ENCODE peak calls at places on chromosomes 1 and 21, in eight cellular contexts. B is colonic mucosa, V is tibial nerve, D is prostate gland, C is neural progenitor cell, O is sigmoid colon, M is tibial artery, J is heart right ventricle. N is an unnamed sample.

GRCh38 chr1:173314656-173315055 is 107.5 kb upstream of the TNFSF4 start:
- DNase-seq in B (no peak), V (no peak), D (no peak), C (no peak), O (no peak), M (no peak), J (no peak), N (no peak)

GRCh38 chr1:225817611-225818061 is 7.7 kb downstream of the EPHX1 start:
- DNase-seq in B (peak), V (peak), D (peak), C (no peak), O (peak), M (peak), J (peak), N (no peak)

GRCh38 chr1:150164769-150165168 is 15.1 kb downstream of the PLEKHO1 start:
- DNase-seq in B (no peak), V (no peak), D (no peak), C (no peak), O (peak), M (peak), J (no peak), N (no peak)

GRCh38 chr1:45767035-45767434 is 16.6 kb upstream of the IPP start:
- DNase-seq in B (no peak), V (peak), D (no peak), C (no peak), O (no peak), M (no peak), J (no peak), N (no peak)

GRCh38 chr1:247482747-247483146 is 24.8 kb upstream of the OR2B11 start:
- DNase-seq in B (no peak), V (no peak), D (no peak), C (no peak), O (no peak), M (no peak), J (no peak), N (no peak)

GRCh38 chr21:37593740-37594471 is 227.3 kb downstream of the DYRK1A start:
- DNase-seq in B (no peak), V (no peak), D (no peak), C (peak), O (no peak), M (no peak), J (no peak), N (no peak)

GRCh38 chr1:226489718-226490440 is 58.7 kb upstream of the STUM start:
- DNase-seq in B (no peak), V (no peak), D (no peak), C (no peak), O (no peak), M (no peak), J (no peak), N (no peak)

GRCh38 chr1:19963636-19964035 is 15.8 kb downstream of the PLA2G2A start:
- DNase-seq in B (no peak), V (no peak), D (no peak), C (no peak), O (no peak), M (no peak), J (peak), N (no peak)

GRCh38 chr1:19439464-19440171 is 45.7 kb downstream of the CAPZB start:
- DNase-seq in B (no peak), V (no peak), D (peak), C (peak), O (peak), M (peak), J (peak), N (no peak)

GRCh38 chr1:32894681-32895080 is 6.5 kb downstream of the TMEM54 start:
- DNase-seq in B (no peak), V (no peak), D (no peak), C (peak), O (peak), M (peak), J (no peak), N (no peak)

GRCh38 chr1:192807221-192807967 is 1.4 kb upstream of the RGS2 start:
- DNase-seq in B (no peak), V (no peak), D (no peak), C (no peak), O (no peak), M (no peak), J (no peak), N (no peak)

GRCh38 chr1:110221119-110221518 is 11.0 kb downstream of the KCNC4 start:
- DNase-seq in B (no peak), V (no peak), D (no peak), C (no peak), O (no peak), M (no peak), J (no peak), N (no peak)
- H3K27ac ChIP-seq in B (no peak), V (no peak), D (no peak), C (no peak), O (no peak), M (no peak), J (no peak), N (no peak)

GRCh38 chr1:81717230-81717629 is 83.5 kb upstream of the ADGRL2 start:
- DNase-seq in B (no peak), V (no peak), D (no peak), C (no peak), O (no peak), M (no peak), J (no peak), N (no peak)
- H3K27ac ChIP-seq in B (no peak), V (no peak), D (no peak), C (no peak), O (no peak), M (no peak), J (no peak), N (no peak)

DNA sequence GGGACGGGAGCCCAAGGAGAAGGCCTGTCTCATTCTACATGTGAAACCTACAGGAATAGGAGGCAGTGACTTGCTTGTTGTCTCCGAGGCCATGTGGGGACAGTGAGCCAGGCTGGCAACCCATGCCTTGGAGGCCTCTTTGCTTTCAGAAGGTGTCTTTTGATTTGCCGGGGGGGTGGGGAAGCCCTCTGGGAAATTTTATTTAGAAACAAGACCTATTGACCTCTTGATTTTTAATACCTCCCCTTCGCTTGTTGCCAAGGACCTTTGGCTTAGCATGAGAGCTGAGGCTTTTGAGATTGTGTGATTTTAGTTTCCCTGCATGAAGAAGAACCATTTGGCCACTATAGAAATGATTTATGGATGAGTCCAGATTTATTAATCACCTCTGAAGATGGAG is 4.1 kb downstream of the ARMH1 start:
- DNase-seq in B (no peak), V (no peak), D (no peak), C (no peak), O (no peak), M (no peak), J (no peak), N (no peak)
- H3K27ac ChIP-seq in B (no peak), V (no peak), D (no peak), C (no peak), O (no peak), M (no peak), J (no peak), N (no peak)

GRCh38 chr1:89553195-89553584 is 28.6 kb downstream of the LRRC8B start:
- DNase-seq in B (no peak), V (no peak), D (peak), C (no peak), O (no peak), M (no peak), J (no peak), N (no peak)
- H3K27ac ChIP-seq in B (peak), V (peak), D (peak), C (no peak), O (peak), M (no peak), J (no peak), N (no peak)

GRCh38 chr1:23211955-23212354 is 5.3 kb downstream of the HTR1D start:
- DNase-seq in B (no peak), V (no peak), D (no peak), C (no peak), O (no peak), M (no peak), J (no peak), N (no peak)
- H3K27ac ChIP-seq in B (no peak), V (no peak), D (no peak), C (no peak), O (no peak), M (no peak), J (no peak), N (no peak)

DNA sequence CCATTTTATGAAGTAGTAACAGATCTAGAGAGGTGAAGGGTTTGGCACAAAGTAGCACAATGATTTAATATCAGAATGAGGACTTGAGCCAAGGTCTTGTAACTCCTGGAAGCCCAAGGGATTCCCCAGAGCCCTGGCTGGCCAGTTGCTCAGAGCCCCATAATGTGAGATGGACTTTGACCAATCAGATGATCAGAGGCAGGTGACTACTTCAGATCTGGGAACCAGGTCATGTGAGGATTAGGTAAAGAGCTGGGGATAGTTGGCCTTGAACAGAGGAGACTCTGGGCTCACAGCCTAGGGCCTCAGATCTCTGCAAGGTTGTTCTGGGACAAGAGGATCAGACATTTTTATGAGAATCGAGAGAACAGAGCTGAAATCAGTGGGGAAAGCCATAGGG is 18.9 kb downstream of the SHISAL2A start:
- DNase-seq in B (no peak), V (no peak), D (no peak), C (no peak), O (no peak), M (no peak), J (no peak), N (no peak)
- H3K27ac ChIP-seq in B (no peak), V (no peak), D (no peak), C (no peak), O (no peak), M (no peak), J (no peak), N (no peak)

GRCh38 chr1:76068542-76068941 is 6.0 kb upstream of the ST6GALNAC3 start:
- DNase-seq in B (no peak), V (no peak), D (no peak), C (no peak), O (no peak), M (no peak), J (no peak), N (no peak)
- H3K27ac ChIP-seq in B (no peak), V (no peak), D (no peak), C (no peak), O (peak), M (no peak), J (peak), N (no peak)

GRCh38 chr21:38759286-38759872 is 46.4 kb upstream of the ETS2 start:
- DNase-seq in B (no peak), V (no peak), D (no peak), C (no peak), O (no peak), M (no peak), J (no peak), N (no peak)
- H3K27ac ChIP-seq in B (no peak), V (no peak), D (no peak), C (no peak), O (peak), M (peak), J (no peak), N (no peak)